ENCODE peak calls at places on chromosomes 2 and 18, in four cellular contexts. T is cardiac muscle cell, F is upper lobe of right lung, N is Calu3. G is an unnamed sample.

GRCh38 chr2:209726311-209726710 is 45.3 kb upstream of the UNC80 start:
- DNase-seq in T (no peak), F (no peak), N (no peak), G (no peak)

GRCh38 chr2:228615501-228615900 is 434.0 kb upstream of the SPHKAP start:
- DNase-seq in T (no peak), F (no peak), N (no peak), G (no peak)

GRCh38 chr2:64749446-64749845 is 95.7 kb upstream of the SERTAD2 start:
- DNase-seq in T (no peak), F (no peak), N (no peak), G (no peak)

GRCh38 chr2:23386422-23387220 is 1.6 kb downstream of the KLHL29 start:
- DNase-seq in T (peak; percentile 52), F (peak; percentile 72), N (peak; percentile 24), G (peak; percentile 55)

GRCh38 chr2:201968476-201968875 is 65.2 kb upstream of the FZD7 start:
- DNase-seq in T (no peak), F (no peak), N (no peak), G (no peak)

GRCh38 chr2:159907914-159908313 is 109.9 kb upstream of the CD302 start:
- DNase-seq in T (no peak), F (no peak), N (no peak), G (no peak)

GRCh38 chr2:195202163-195202845 is 454.7 kb upstream of the SLC39A10 start:
- DNase-seq in T (no peak), F (no peak), N (no peak), G (no peak)

GRCh38 chr2:206971805-206972204 is 32.5 kb downstream of the CPO start:
- DNase-seq in T (no peak), F (no peak), N (no peak), G (no peak)

GRCh38 chr18:50013363-50014138 is 181.4 kb downstream of the MYO5B start:
- DNase-seq in T (no peak), F (no peak), N (no peak), G (no peak)

GRCh38 chr2:11213090-11213638 is 57.9 kb downstream of the SLC66A3 start:
- DNase-seq in T (no peak), F (no peak), N (no peak), G (no peak)

GRCh38 chr2:177332041-177332991 is 60.3 kb upstream of the AGPS start:
- DNase-seq in T (peak; percentile 75), F (no peak), N (peak; percentile 53), G (peak; percentile 48)

GRCh38 chr2:22037274-22037673 is 913.5 kb downstream of the TDRD15 start:
- DNase-seq in T (no peak), F (no peak), N (no peak), G (no peak)

GRCh38 chr2:240156026-240156390 is 15.6 kb upstream of the OTOS start:
- DNase-seq in T (no peak), F (peak; percentile 4), N (no peak), G (no peak)

GRCh38 chr2:126100956-126101355 is 555.0 kb upstream of the GYPC start:
- DNase-seq in T (no peak), F (no peak), N (no peak), G (no peak)

GRCh38 chr2:119111115-119111975 is 47.2 kb downstream of the C1QL2 start:
- DNase-seq in T (no peak), F (no peak), N (peak; percentile 69), G (no peak)

GRCh38 chr2:175399326-175399725 is 217.8 kb upstream of the ATP5MC3 start:
- DNase-seq in T (no peak), F (no peak), N (peak; percentile 24), G (no peak)

GRCh38 chr2:207786956-207787516 is 17.3 kb upstream of the FZD5 start:
- DNase-seq in T (no peak), F (no peak), N (no peak), G (no peak)

GRCh38 chr18:5891361-5892215 is 3.7 kb downstream of the TMEM200C start:
- DNase-seq in T (no peak), F (peak; percentile 61), N (no peak), G (peak; percentile 22)

GRCh38 chr2:175690113-175690716 is 311.9 kb downstream of the LNPK start:
- DNase-seq in T (peak; percentile 70), F (no peak), N (peak; percentile 51), G (peak; percentile 25)

GRCh38 chr18:58996131-58996632 is 131.5 kb downstream of the ZNF532 start:
- DNase-seq in T (no peak), F (no peak), N (no peak), G (no peak)

GRCh38 chr18:58692420-58693185 is 21.3 kb downstream of the MALT1 start:
- DNase-seq in T (no peak), F (no peak), N (no peak), G (no peak)

GRCh38 chr2:132424526-132425121 is 8.0 kb downstream of the GPR39 start:
- DNase-seq in T (no peak), F (no peak), N (no peak), G (no peak)

GRCh38 chr2:206435738-206436137 is 7.6 kb upstream of the ADAM23 start:
- DNase-seq in T (no peak), F (no peak), N (no peak), G (no peak)

GRCh38 chr2:207928079-207928478 is 97.2 kb downstream of the PLEKHM3 start:
- DNase-seq in T (no peak), F (no peak), N (no peak), G (no peak)

GRCh38 chr2:72330673-72331072 is 183.0 kb upstream of the CYP26B1 start:
- DNase-seq in T (no peak), F (no peak), N (no peak), G (no peak)

GRCh38 chr2:130728549-130729310 is at the start of gene GPR148:
- DNase-seq in T (no peak), F (no peak), N (no peak), G (no peak)

GRCh38 chr2:62923881-62924280 is 126.7 kb upstream of the OTX1 start:
- DNase-seq in T (no peak), F (no peak), N (no peak), G (no peak)

GRCh38 chr2:138034536-138034935 is 70.3 kb downstream of the HNMT start:
- DNase-seq in T (peak; percentile 7), F (no peak), N (no peak), G (no peak)

GRCh38 chr2:98180456-98180855 is 93.5 kb downstream of the VWA3B start:
- DNase-seq in T (no peak), F (no peak), N (no peak), G (no peak)

GRCh38 chr2:120715941-120716340 is 19.7 kb upstream of the GLI2 start:
- DNase-seq in T (no peak), F (peak; percentile 52), N (no peak), G (no peak)

GRCh38 chr2:85665264-85665937 is 2.6 kb downstream of the SFTPB start:
- DNase-seq in T (no peak), F (no peak), N (no peak), G (no peak)

GRCh38 chr2:85667561-85668008 is 414 bp downstream of the SFTPB start:
- DNase-seq in T (no peak), F (no peak), N (no peak), G (no peak)

GRCh38 chr2:85666937-85667336 is 1.1 kb downstream of the SFTPB start:
- DNase-seq in T (no peak), F (no peak), N (no peak), G (no peak)

GRCh38 chr2:85666435-85666924 is 1.5 kb downstream of the SFTPB start:
- DNase-seq in T (no peak), F (peak; percentile 75), N (no peak), G (no peak)

GRCh38 chr2:85666016-85666415 is 2.0 kb downstream of the SFTPB start:
- DNase-seq in T (no peak), F (no peak), N (no peak), G (no peak)
- TF ChIP-seq CTCF in T (no peak), F (no peak), N (no peak), G (no peak)

GRCh38 chr2:39780825-39781600 is 2.0 kb upstream of the THUMPD2 start:
- DNase-seq in T (no peak), F (no peak), N (no peak), G (peak; percentile 20)

GRCh38 chr2:39781697-39782096 is 2.6 kb upstream of the THUMPD2 start:
- DNase-seq in T (no peak), F (no peak), N (no peak), G (no peak)

GRCh38 chr2:39778233-39778632 is 825 bp downstream of the THUMPD2 start:
- DNase-seq in T (no peak), F (no peak), N (no peak), G (no peak)

GRCh38 chr2:39779926-39780325 is 868 bp upstream of the THUMPD2 start:
- DNase-seq in T (no peak), F (no peak), N (no peak), G (no peak)

DNA sequence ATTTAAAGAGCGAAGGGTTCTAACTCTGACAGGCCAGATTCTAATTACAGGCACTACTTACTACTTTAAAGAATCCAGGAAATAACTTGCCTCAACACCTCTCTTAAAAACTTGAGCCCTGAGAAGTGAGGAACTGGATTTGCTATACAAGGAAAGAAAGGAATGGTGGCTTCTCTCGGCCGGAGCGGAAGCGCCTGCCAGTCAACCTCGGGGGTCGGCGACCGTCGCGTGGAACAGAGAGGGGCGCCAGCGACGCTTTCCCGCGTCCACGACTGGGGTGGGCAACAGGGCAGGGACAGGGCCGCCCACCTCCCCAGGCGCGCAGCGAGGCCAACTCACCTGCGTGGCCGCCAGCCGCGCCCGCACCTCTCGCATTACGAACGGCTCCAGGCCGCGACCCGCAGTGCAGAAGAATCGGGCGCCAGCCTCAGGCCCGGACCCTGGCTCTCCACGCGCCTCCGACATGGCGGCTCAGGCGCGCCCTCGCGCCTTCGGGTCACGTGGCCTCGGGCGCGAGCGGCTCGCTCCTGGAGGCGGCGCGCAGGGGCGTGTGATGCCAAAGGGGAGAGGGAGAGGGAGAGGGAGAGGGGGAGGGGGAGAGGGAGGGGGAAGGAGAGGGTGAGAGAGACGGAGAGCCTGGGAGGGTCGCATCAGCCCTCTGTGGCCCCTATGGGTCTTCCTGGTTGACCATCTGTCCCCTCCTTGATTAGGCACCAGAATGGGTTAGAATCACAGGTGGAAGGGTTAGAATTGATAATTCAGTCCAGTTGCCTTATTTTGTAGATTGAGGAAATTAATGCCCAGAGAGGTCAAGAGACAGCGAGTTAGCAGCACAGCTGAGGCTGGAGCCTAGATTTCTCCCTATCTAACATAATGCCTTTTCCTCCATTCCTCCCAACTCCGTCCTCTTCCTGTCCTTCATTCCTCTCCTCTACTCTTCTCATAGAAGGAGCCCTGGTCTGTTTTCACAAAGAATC is at the start of gene THUMPD2:
- DNase-seq in T (peak; percentile 84), F (peak; percentile 88), N (peak; percentile 78), G (peak; percentile 84)
- TF ChIP-seq CTCF in T (no peak), F (no peak), N (no peak), G (no peak)

GRCh38 chr2:189344036-189344435 is 97.2 kb upstream of the WDR75 start:
- DNase-seq in T (no peak), F (no peak), N (no peak), G (no peak)

GRCh38 chr2:189348369-189348768 is 92.9 kb upstream of the WDR75 start:
- DNase-seq in T (no peak), F (no peak), N (no peak), G (no peak)

GRCh38 chr2:189350515-189351209 is 90.6 kb upstream of the WDR75 start:
- DNase-seq in T (no peak), F (no peak), N (no peak), G (no peak)

DNA sequence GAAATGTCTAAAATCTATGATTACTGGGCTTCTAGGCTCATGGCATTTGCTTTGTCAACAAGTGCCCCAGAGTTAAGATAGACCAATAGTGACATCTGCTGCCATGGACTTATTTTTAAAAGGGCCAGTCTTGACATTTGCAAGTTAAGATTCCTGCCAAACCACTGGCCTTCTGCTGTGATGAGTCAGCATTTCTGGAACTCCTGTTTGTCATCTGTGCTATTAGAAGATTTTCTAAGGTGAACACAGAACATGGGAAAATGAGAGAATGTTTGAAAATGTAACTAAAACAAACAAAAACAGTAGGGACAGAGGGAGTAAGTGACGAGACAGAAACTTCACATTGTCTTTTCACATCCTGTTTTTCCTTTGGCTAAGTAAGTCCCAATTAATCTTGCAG is 93.7 kb upstream of the WDR75 start:
- DNase-seq in T (peak; percentile 2), F (no peak), N (peak; percentile 21), G (peak; percentile 23)
- TF ChIP-seq CTCF in T (peak; percentile 34), F (peak; percentile 24), N (no peak), G (no peak)

GRCh38 chr2:74548919-74549684 is 4.6 kb downstream of the LOXL3 start:
- DNase-seq in T (peak; percentile 76), F (peak; percentile 88), N (peak; percentile 76), G (peak; percentile 88)
- TF ChIP-seq CTCF in T (no peak), F (no peak), N (no peak), G (no peak)

G was measured in GM20000.